ENCODE peak calls at places on chromosomes 12 and 14, in seven cellular contexts. R is A549, V is GM12878, F is SK-N-SH, B is K562, U is HepG2, A is H1. K is an unnamed sample.
A peak's percentile ranks its signal among the peaks of the same experiment; 100 is the strongest.

GRCh38 chr14:76836029-76836630 is 9.9 kb downstream of the LRRC74A start:
- DNase-seq in R (peak; percentile 28), B (no peak), U (no peak), A (no peak), V (no peak), F (no peak), K (no peak)

GRCh38 chr14:90609376-90609775 is 206.9 kb downstream of the TTC7B start:
- DNase-seq in A (no peak), R (no peak), F (no peak), U (no peak), B (no peak), V (no peak), K (no peak)

GRCh38 chr12:29198901-29199300 is 49.8 kb downstream of the FAR2 start:
- DNase-seq in A (no peak), R (no peak), B (no peak), F (no peak), U (no peak), V (no peak), K (no peak)

GRCh38 chr14:65168840-65169239 is 66.5 kb upstream of the MAX start:
- DNase-seq in F (no peak), R (no peak), V (no peak), A (no peak), U (no peak), B (no peak), K (no peak)

GRCh38 chr14:89351364-89351957 is 65.6 kb downstream of the FOXN3 start:
- DNase-seq in V (peak; percentile 54), A (peak; percentile 51), B (no peak), F (no peak), U (peak; percentile 98), R (peak; percentile 29), K (peak; percentile 42)

GRCh38 chr12:96401061-96401871 is 1.0 kb upstream of the CDK17 start:
- DNase-seq in U (peak; percentile 45), F (peak; percentile 52), A (no peak), B (peak; percentile 67), V (peak; percentile 72), R (peak; percentile 83), K (peak; percentile 89)

GRCh38 chr12:52151153-52151858 is 40.5 kb downstream of the KRT80 start:
- DNase-seq in B (no peak), F (no peak), R (peak; percentile 57), A (no peak), V (no peak), U (no peak), K (no peak)

GRCh38 chr12:15749937-15750336 is 39.3 kb downstream of the EPS8 start:
- DNase-seq in V (no peak), F (no peak), A (no peak), U (no peak), B (no peak), R (no peak), K (no peak)

GRCh38 chr14:95493503-95493902 is 22.9 kb downstream of the SYNE3 start:
- DNase-seq in U (no peak), R (no peak), F (no peak), V (no peak), A (no peak), B (no peak), K (no peak)

GRCh38 chr14:65958664-65959562 is 527.3 kb upstream of the CCDC196 start:
- DNase-seq in B (peak; percentile 30), A (peak; percentile 50), R (peak; percentile 37), U (peak; percentile 16), V (no peak), F (peak; percentile 49), K (peak; percentile 18)

GRCh38 chr12:100267603-100268281 is 765 bp downstream of the SCYL2 start:
- DNase-seq in B (peak; percentile 37), A (peak; percentile 71), F (no peak), V (no peak), U (peak; percentile 12), R (no peak), K (peak; percentile 37)

GRCh38 chr14:55581011-55581806 is 1.2 kb downstream of the KTN1 start:
- DNase-seq in V (no peak), A (peak; percentile 77), U (peak; percentile 23), R (peak; percentile 44), B (peak; percentile 40), F (peak; percentile 72), K (no peak)

GRCh38 chr12:112321277-112321676 is 61.0 kb downstream of the HECTD4 start:
- DNase-seq in F (no peak), V (no peak), U (no peak), R (no peak), B (no peak), A (no peak), K (no peak)

GRCh38 chr12:19576421-19576925 is 137.2 kb downstream of the AEBP2 start:
- DNase-seq in R (no peak), B (no peak), A (no peak), V (no peak), F (no peak), U (no peak), K (peak; percentile 76)

GRCh38 chr12:105995986-105996385 is 142.8 kb downstream of the NUAK1 start:
- DNase-seq in V (no peak), A (no peak), R (no peak), B (no peak), U (no peak), F (no peak), K (peak; percentile 41)

GRCh38 chr12:103800252-103800771 is 40.7 kb downstream of the NT5DC3 start:
- DNase-seq in B (peak; percentile 64), A (no peak), V (no peak), F (peak; percentile 24), R (peak; percentile 30), U (peak; percentile 47), K (peak; percentile 73)

GRCh38 chr12:49947593-49948226 is 2.8 kb upstream of the AQP2 start:
- DNase-seq in R (no peak), F (no peak), U (no peak), V (no peak), B (no peak), A (no peak), K (no peak)

GRCh38 chr14:45664668-45665356 is 411.8 kb upstream of the MIS18BP1 start:
- DNase-seq in B (no peak), V (no peak), U (no peak), R (peak; percentile 9), A (peak; percentile 70), F (no peak), K (no peak)

GRCh38 chr12:52234226-52234810 is 1.3 kb downstream of the KRT7 start:
- DNase-seq in U (no peak), V (no peak), A (no peak), R (peak; percentile 20), F (no peak), B (no peak), K (no peak)

DNA sequence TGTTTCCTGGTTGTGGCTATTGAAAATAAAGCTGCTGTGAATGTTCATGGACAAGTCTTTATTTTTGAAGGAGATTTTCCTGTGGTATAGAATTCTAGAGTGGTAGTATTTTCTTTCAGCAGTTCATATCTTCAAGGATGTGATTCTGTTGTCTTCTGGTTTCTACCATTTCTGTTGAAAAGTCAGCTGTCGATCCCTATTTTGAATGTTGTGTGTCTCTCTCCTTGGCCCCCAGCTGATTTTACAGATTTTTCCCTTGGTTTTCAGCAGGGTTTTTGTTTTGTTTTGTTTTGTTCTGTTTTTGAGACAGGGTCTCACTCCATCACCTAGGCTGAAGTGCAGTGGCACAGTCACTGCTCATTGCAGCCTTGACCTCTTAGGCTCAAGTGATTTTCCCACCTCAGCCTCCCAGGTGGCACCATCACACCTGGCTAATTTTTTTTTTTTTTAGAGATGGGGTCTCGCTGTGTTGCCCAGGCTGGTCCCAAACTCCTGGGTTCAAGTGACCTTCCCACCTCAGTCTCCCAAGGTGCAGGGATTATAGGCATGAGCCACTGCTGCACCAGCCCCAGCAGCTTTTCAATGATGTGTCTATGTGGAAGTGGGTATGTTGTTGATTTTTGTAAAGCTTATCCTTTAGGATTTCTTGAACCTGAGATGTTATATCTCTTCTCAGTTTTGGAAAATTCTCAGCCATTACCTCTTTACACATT is 28.1 kb downstream of the CFAP251 start:
- DNase-seq in U (no peak), V (no peak), A (no peak), F (no peak), R (no peak), B (no peak), K (no peak)
- TF ChIP-seq RFX5 in U (no peak), V (no peak), A (no peak), F (no peak), R (no peak), B (no peak), K (no peak)

DNA sequence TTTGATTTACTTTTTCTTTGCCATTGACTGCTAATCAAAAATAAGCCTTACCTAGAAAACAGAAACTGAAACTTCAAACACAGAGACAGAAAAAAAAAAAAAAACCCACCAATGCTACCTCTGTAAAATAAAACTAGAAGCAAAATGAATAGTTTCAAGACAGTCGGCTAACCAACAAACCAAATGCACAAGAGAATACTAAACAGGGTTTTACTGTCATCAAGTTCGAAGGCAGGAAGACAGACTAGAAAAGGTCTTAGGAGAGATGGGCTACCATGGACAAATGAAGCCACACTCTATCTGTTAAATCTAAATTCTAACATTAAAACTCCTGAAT is 59.5 kb downstream of the SEL1L start:
- DNase-seq in R (no peak), V (peak; percentile 71), U (no peak), B (no peak), F (no peak), A (no peak), K (no peak)
- TF ChIP-seq RFX5 in R (no peak), V (no peak), U (no peak), B (no peak), F (no peak), A (no peak), K (no peak)

GRCh38 chr12:65051196-65051595 is 69.9 kb downstream of the WIF1 start:
- DNase-seq in U (no peak), A (no peak), B (no peak), V (no peak), F (no peak), R (no peak), K (no peak)

DNA sequence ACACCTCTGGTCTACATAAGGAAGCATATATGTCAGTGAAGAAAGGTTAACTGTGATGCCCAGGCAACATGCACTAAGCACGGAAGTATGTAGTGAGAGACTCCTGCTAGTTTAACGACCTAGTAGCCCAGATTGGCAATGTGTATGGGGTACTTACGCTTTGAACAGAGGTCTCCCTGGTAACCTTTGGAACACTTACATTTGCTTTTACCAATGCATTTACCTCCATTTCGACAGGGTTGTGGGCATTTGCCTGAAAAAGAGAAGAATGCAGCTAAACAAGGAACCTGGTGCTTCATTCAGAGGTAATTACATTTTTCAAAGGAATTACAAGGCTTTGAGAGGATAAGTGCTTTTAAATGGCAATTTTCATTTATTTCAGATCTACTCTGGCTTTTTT is 65.2 kb downstream of the WIF1 start:
- DNase-seq in B (no peak), R (no peak), F (no peak), A (no peak), U (no peak), V (no peak), K (no peak)
- TF ChIP-seq RFX5 in B (no peak), R (no peak), F (no peak), A (no peak), U (no peak), V (no peak), K (no peak)

DNA sequence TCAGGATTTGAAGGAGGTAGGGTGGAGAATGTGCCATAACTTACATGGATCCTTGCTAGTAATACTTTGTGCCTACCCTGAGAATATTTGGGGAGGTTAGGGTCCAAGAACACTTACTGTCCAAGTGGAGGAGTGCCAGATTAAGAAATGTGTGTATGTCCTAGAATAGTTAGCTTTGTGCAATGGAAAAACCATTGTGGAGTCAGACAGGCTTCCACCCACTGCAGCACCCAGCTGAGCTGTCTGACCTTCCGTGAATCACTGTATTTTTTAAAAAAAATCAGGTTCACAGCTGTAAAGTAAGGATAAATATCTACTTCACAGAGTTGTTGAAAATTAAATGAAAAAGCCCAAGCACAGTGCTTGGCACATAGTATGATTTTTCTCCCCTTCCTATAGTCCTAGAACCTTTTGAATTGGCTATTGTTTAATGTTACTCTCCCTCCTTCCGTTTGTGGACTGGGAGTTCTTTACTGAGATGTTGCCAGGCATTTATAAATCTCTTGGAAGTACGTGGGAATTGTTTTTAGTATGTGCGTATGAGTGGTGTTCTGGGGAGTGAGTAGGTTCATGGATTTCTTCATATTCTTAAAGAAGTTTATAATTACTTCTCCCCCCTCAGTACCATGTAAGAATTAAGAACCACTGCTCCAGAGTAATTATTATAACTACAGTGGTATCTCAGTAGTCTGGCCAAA is 9.2 kb downstream of the RAB21 start:
- DNase-seq in V (no peak), A (no peak), R (no peak), F (no peak), U (no peak), B (no peak), K (no peak)
- TF ChIP-seq RFX5 in V (no peak), A (no peak), R (no peak), F (no peak), U (no peak), B (no peak), K (no peak)

K was measured in IMR-90.